ENCODE peak calls at places on chromosomes 4 and X, in four cellular contexts. O is CD4-positive, alpha-beta memory T cell; Z is heart left ventricle; E is tibial nerve. A is an unnamed sample.

GRCh38 chr4:2570551-2571222 is 34.2 kb downstream of the FAM193A start:
- DNase-seq in Z (no peak), E (no peak), O (peak; percentile 49), A (no peak)

GRCh38 chrX:66015152-66015827 is 24.6 kb downstream of the VSIG4 start:
- DNase-seq in Z (no peak), O (peak; percentile 11), E (no peak), A (peak; percentile 95)

GRCh38 chr4:107034982-107035710 is 967 bp downstream of the DKK2 start:
- DNase-seq in Z (peak; percentile 47), E (peak; percentile 13), O (no peak), A (no peak)

GRCh38 chrX:10039821-10040793 is 72.9 kb downstream of the CLDN34 start:
- DNase-seq in E (no peak), Z (no peak), O (no peak), A (no peak)

GRCh38 chr4:182808673-182809416 is 108.3 kb downstream of the DCTD start:
- DNase-seq in E (no peak), Z (no peak), O (peak; percentile 77), A (peak; percentile 78)

GRCh38 chr4:48681856-48682255 is 98.2 kb downstream of the FRYL start:
- DNase-seq in E (no peak), Z (no peak), O (peak; percentile 28), A (no peak)

GRCh38 chr4:109816082-109816442 is 500 bp downstream of the GAR1 start:
- DNase-seq in O (peak; percentile 58), E (no peak), Z (no peak), A (no peak)

GRCh38 chr4:123198706-123199105 is 197.9 kb upstream of the SPRY1 start:
- DNase-seq in Z (no peak), O (no peak), E (no peak), A (no peak)

GRCh38 chrX:77628294-77629025 is 157.6 kb downstream of the ATRX start:
- DNase-seq in Z (no peak), O (no peak), E (no peak), A (no peak)

GRCh38 chr4:106371166-106371565 is 2.6 kb upstream of the GIMD1 start:
- DNase-seq in O (no peak), Z (no peak), E (no peak), A (no peak)

GRCh38 chrX:70176938-70177533 is at the start of gene DGAT2L6:
- DNase-seq in E (no peak), O (no peak), Z (no peak), A (no peak)

GRCh38 chr4:185283723-185284122 is 74.3 kb downstream of the SNX25 start:
- DNase-seq in E (no peak), O (no peak), Z (no peak), A (no peak)

GRCh38 chr4:2630556-2631273 is 94.3 kb downstream of the FAM193A start:
- DNase-seq in Z (no peak), E (no peak), O (no peak), A (no peak)

GRCh38 chr4:159308571-159309340 is 205.9 kb downstream of the RAPGEF2 start:
- DNase-seq in O (no peak), Z (no peak), E (no peak), A (no peak)

GRCh38 chr4:77443941-77444340 is 161.7 kb upstream of the CXCL13 start:
- DNase-seq in E (no peak), O (no peak), Z (no peak), A (no peak)

GRCh38 chrX:130523460-130524394 is 121.9 kb downstream of the RBMX2 start:
- DNase-seq in E (peak; percentile 14), Z (peak; percentile 53), O (no peak), A (no peak)

GRCh38 chrX:136731207-136731782 is 49.4 kb downstream of the ARHGEF6 start:
- DNase-seq in E (no peak), Z (no peak), O (no peak), A (no peak)

GRCh38 chr4:114251020-114251419 is 271.6 kb upstream of the ARSJ start:
- DNase-seq in Z (no peak), O (no peak), E (no peak), A (no peak)

GRCh38 chr4:24001945-24002640 is 112.2 kb upstream of the PPARGC1A start:
- DNase-seq in E (no peak), O (no peak), Z (no peak), A (no peak)

GRCh38 chrX:154595559-154595958 is 10.6 kb downstream of the CTAG1A start:
- DNase-seq in E (no peak), Z (no peak), O (no peak), A (no peak)

GRCh38 chr4:143616771-143617170 is 83.7 kb downstream of the FREM3 start:
- DNase-seq in E (no peak), Z (no peak), O (no peak), A (peak; percentile 58)

GRCh38 chr4:136471051-136471450 is 1061.2 kb downstream of the PCDH18 start:
- DNase-seq in Z (no peak), E (no peak), O (no peak), A (no peak)

GRCh38 chrX:132615396-132616131 is 126.7 kb upstream of the MBNL3 start:
- DNase-seq in O (peak; percentile 35), Z (no peak), E (no peak), A (no peak)

GRCh38 chr4:1610791-1611500 is 73.2 kb downstream of the FAM53A start:
- DNase-seq in E (no peak), Z (peak; percentile 47), O (no peak), A (no peak)

GRCh38 chr4:112853662-112854256 is 195.7 kb upstream of the ANK2 start:
- DNase-seq in E (no peak), Z (no peak), O (no peak), A (no peak)

GRCh38 chr4:75630174-75630931 is at the start of gene CDKL2:
- DNase-seq in Z (peak; percentile 93), O (peak; percentile 91), E (peak; percentile 42), A (no peak)

GRCh38 chr4:53168237-53168636 is 197.6 kb downstream of the SCFD2 start:
- DNase-seq in O (no peak), E (no peak), Z (no peak), A (no peak)

GRCh38 chr4:143046454-143046853 is 138.3 kb upstream of the USP38 start:
- DNase-seq in O (no peak), E (no peak), Z (no peak), A (no peak)

GRCh38 chr4:141193516-141193915 is 27.2 kb upstream of the ZNF330 start:
- DNase-seq in Z (no peak), O (no peak), E (no peak), A (no peak)

GRCh38 chr4:23815351-23815750 is 74.5 kb downstream of the PPARGC1A start:
- DNase-seq in O (no peak), E (no peak), Z (no peak), A (no peak)

GRCh38 chrX:76148011-76148665 is 24.7 kb upstream of the PBDC1 start:
- DNase-seq in E (no peak), Z (no peak), O (no peak), A (no peak)
- H3K4me3 ChIP-seq in E (no peak overlapping the region), Z (peak overlapping the region; percentile 46), O (peak overlapping the region; percentile 32), A (peak overlapping the region; percentile 46)

GRCh38 chr4:183906736-183907651 is 1.9 kb downstream of the STOX2 start:
- DNase-seq in O (no peak), E (no peak), Z (no peak), A (no peak)

GRCh38 chr4:183906486-183906735 is 1.3 kb downstream of the STOX2 start:
- DNase-seq in E (no peak), Z (no peak), O (no peak), A (no peak)

GRCh38 chr4:183905081-183905592 is at the start of gene STOX2:
- DNase-seq in O (no peak), E (peak; percentile 31), Z (peak; percentile 91), A (peak; percentile 18)

GRCh38 chr4:183908284-183908683 is 3.2 kb downstream of the STOX2 start:
- DNase-seq in O (no peak), E (no peak), Z (no peak), A (no peak)

DNA sequence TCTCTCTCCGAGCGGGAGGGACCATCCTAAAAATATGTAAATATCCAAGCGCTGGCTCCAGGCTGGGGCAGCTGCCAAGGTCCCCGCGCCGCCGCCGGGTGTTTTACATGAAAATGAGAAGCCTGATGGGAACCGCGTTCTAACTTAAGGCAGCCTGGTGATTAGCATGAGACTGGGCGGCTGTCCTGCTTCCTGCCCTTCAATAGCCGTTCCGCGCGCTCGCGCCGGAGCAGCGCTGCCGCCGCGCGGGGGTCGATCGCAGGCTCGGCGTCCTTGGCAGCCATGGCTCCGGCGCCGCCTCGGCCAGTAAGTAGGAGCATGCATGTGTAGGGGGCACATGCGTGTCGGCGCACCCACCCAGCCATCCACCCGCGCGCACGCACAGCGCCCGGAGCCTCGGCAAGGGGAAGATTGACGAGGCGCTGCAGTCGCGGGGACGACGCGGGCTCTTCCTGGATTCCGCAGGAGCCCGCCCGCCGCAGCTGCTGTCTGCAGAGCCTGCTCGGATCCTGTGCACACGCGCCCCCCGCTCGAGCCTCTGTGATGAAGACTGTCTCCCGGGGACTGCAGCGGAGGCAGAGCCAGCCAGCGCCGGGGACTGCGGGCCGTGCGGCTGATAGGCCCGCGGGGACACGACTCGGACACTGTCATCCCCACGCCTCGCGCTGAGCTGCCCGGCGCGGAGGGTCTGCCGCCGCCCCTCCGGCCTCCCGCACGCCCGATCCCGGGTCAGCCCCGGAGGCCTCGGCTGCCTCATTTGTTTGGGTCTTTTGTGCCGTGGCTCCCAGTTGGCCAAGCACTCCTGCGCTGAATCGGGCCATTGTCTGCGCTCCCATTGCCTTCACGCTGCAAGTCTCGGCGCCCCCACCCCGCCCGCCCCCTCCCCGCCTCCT is 732 bp downstream of the STOX2 start:
- DNase-seq in O (no peak), E (no peak), Z (peak; percentile 72), A (no peak)
- H3K4me3 ChIP-seq in O (no peak overlapping the region), E (peak overlapping the region; percentile 50), Z (peak overlapping the region; percentile 77), A (peak overlapping the region; percentile 42)

GRCh38 chrX:52425710-52426245 is 57.0 kb downstream of the XAGE2 start:
- DNase-seq in O (no peak), E (no peak), Z (no peak), A (no peak)
- H3K4me3 ChIP-seq in O (no peak overlapping the region), E (no peak overlapping the region), Z (no peak overlapping the region), A (no peak overlapping the region)

DNA sequence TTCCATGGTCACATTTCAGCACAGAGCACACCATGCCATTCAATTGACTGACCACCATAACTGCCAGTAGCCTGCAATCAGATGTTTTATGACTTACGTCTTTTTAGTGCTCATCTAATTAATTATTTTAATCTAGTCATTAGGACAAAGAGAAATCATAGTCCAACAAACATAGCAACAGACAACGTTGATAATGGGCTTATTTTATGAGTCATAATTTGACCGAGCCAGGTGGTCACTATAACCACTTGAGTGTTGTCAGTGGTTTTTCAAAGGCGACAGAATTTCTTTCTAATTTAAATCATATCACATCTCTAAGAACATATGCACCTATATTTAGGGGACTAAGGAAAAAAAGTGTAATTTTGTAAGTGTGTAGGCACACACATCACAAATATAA is 1.9 kb downstream of the SEC24D start:
- DNase-seq in E (no peak), O (no peak), Z (no peak), A (no peak)
- H3K4me3 ChIP-seq in E (no peak overlapping the region), O (no peak overlapping the region), Z (peak overlapping the region; percentile 98), A (no peak overlapping the region)

DNA sequence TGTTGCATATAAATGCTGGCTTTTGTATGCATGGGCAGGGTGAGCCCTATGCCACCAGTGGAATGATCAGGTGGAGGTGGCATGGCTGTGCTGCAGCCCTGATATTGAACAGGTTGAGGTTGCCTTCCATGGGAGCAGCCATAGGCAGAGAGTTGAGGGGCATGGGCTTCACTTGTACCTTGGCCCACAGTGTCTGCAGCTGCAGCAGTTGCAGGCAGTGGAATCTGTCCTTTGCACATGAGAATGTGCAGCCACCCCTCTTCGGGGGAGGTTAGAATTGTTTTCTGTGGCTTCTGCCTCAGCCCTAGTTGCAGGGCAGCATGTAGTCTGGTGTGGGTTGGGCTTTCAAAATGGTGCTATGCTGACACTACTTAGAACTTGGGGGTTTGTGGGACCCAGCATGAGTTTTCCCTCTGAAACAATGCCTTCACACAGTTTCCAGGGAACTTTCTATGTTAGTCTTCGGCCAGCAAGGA is 25.4 kb upstream of the VSIG1 start:
- DNase-seq in O (peak; percentile 21), E (no peak), Z (no peak), A (no peak)
- H3K4me3 ChIP-seq in O (peak overlapping the region; percentile 36), E (no peak overlapping the region), Z (no peak overlapping the region), A (no peak overlapping the region)

GRCh38 chr4:13990596-13991589 is 363.4 kb upstream of the BOD1L1 start:
- DNase-seq in O (no peak), Z (no peak), E (no peak), A (no peak)
- H3K4me3 ChIP-seq in O (no peak overlapping the region), Z (no peak overlapping the region), E (no peak overlapping the region), A (no peak overlapping the region)